ENCODE peak calls at places on chromosomes 12 and 14, in eight cellular contexts. W is activated CD8-positive, alpha-beta memory T cell treated with anti-CD3 and anti-CD28 coated beads for 24 hours; R is C1 segment of cervical spinal cord; F is stimulated activated CD4-positive, alpha-beta T cell treated with anti-CD3 and anti-CD28 coated beads, Interleukin-15, amount 100 ng/mL, for 24 hours; O is kidney tubule cell; Z is left colon; D is left cardiac atrium; T is HS-5. S is an unnamed sample.

GRCh38 chr14:56490379-56490778 is 89.2 kb upstream of the TMEM260 start:
- DNase-seq in F (no peak), R (no peak), T (peak), Z (no peak), O (peak), D (no peak), W (no peak), S (peak)

GRCh38 chr12:41452838-41453237 is 264.7 kb downstream of the PDZRN4 start:
- DNase-seq in Z (no peak), T (no peak), F (no peak), W (no peak), O (no peak), D (no peak), R (no peak), S (no peak)

GRCh38 chr12:65638324-65638723 is 186.0 kb upstream of the HMGA2 start:
- DNase-seq in T (no peak), F (no peak), Z (no peak), R (no peak), W (no peak), O (no peak), D (no peak), S (no peak)

GRCh38 chr12:98418357-98419075 is 96.9 kb upstream of the TMPO start:
- DNase-seq in T (peak), R (no peak), W (no peak), Z (peak), O (peak), F (no peak), D (peak), S (no peak)

GRCh38 chr14:102138935-102139247 is 806 bp upstream of the WDR20 start:
- DNase-seq in W (no peak), O (no peak), R (no peak), Z (no peak), F (no peak), T (no peak), D (no peak), S (no peak)

GRCh38 chr14:98189521-98189920 is 1082.5 kb downstream of the BCL11B start:
- DNase-seq in D (no peak), W (peak), F (peak), Z (no peak), T (no peak), O (no peak), R (no peak), S (no peak)

GRCh38 chr14:79543966-79544365 is 667.3 kb downstream of the DIO2 start:
- DNase-seq in D (no peak), R (no peak), W (no peak), O (peak), T (no peak), F (no peak), Z (no peak), S (no peak)

GRCh38 chr14:71498151-71498734 is 434.0 kb upstream of the RGS6 start:
- DNase-seq in F (no peak), T (no peak), R (no peak), O (no peak), Z (no peak), D (no peak), W (no peak), S (no peak)